ENCODE peak calls at places on chromosomes 2 and 18, in four cellular contexts. W, O, B and L are unnamed samples.

GRCh38 chr2:120064664-120065063 is 51.8 kb downstream of the EPB41L5 start:
- DNase-seq in W (no peak), O (no peak), B (no peak), L (no peak)

GRCh38 chr18:60391571-60392226 is 19.1 kb upstream of the MC4R start:
- DNase-seq in W (no peak), O (no peak), B (no peak), L (no peak)

GRCh38 chr18:61336766-61337165 is 3.5 kb downstream of the CDH20 start:
- DNase-seq in W (no peak), O (no peak), B (no peak), L (no peak)

GRCh38 chr2:69385443-69386151 is 1.4 kb downstream of the GFPT1 start:
- DNase-seq in W (no peak), O (no peak), B (no peak), L (peak; percentile 21)

GRCh38 chr2:158456309-158457066 is at the start of the genes CCDC148 and PKP4:
- DNase-seq in W (peak; percentile 97), O (peak; percentile 90), B (peak; percentile 92), L (peak; percentile 96)

GRCh38 chr2:42794271-42795046 is 2.1 kb upstream of the HAAO start:
- DNase-seq in W (peak; percentile 89), O (no peak), B (no peak), L (no peak)

GRCh38 chr2:210263841-210264240 is 38.6 kb upstream of the ACADL start:
- DNase-seq in W (no peak), O (no peak), B (no peak), L (no peak)

GRCh38 chr2:237065062-237065360 is 20.7 kb upstream of the COPS8 start:
- DNase-seq in W (no peak), O (no peak), B (no peak), L (no peak)

GRCh38 chr2:22124003-22124402 is 1000.2 kb downstream of the TDRD15 start:
- DNase-seq in W (peak; percentile 43), O (no peak), B (no peak), L (no peak)

GRCh38 chr18:41391616-41392610 is 563.1 kb upstream of the PIK3C3 start:
- DNase-seq in W (peak; percentile 89), O (peak; percentile 54), B (peak; percentile 45), L (peak; percentile 4)
- TF ChIP-seq CTCF in W (peak; percentile 90), O (peak; percentile 23), B (peak; percentile 37), L (peak; percentile 86)

DNA sequence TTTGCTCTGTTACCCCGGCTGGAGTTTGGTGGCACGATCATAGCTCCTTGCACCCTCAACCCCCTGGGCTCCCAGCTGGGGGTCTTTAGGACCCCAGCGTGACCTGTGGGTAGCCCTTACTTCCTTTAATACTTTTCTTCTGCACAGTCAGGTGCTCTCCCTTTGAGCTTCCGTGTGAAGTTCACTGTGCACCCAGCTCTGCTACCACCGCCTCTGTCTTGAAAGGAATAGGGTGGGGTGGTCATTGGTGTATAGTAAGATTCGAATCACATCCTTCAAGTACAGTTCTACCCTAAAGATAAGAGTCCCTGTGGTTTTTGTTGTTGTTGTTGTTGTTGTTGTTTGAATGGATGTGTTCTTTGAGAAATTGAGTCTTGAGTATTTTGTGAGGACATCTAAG is 267.4 kb downstream of the NEDD4L start:
- DNase-seq in W (no peak), O (no peak), B (no peak), L (no peak)
- H3K27ac ChIP-seq in W (no peak overlapping the region), O (peak overlapping the region; percentile 78), B (peak overlapping the region; percentile 77), L (peak overlapping the region; percentile 65)

DNA sequence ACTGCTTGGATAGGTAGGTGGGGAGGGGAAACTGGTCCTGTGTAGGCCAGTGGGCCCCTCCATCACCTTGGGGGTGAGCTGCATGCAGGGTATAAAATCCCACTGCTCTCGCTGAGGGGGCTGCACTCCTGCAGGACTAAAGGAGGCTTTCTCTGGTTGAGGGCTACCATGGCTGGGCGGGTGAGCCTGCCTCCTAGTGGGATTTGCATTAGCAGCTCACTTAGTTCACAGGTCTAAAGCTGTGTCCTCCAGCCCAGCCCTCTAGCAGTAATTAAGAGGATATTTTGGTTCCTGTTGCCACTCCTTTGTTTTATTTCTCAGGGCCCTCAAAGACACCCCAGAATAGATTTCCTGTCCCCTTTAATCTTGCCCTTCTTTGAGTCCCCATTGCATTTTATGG is 24.6 kb downstream of the TMEM127 start:
- DNase-seq in W (peak; percentile 79), O (no peak), B (no peak), L (no peak)
- TF ChIP-seq CTCF in W (peak; percentile 67), O (no peak), B (no peak), L (no peak)

GRCh38 chr2:111167238-111168162 is 46.8 kb downstream of the BCL2L11 start:
- DNase-seq in W (peak; percentile 26), O (no peak), B (no peak), L (no peak)
- H3K27ac ChIP-seq in W (no peak overlapping the region), O (no peak overlapping the region), B (no peak overlapping the region), L (peak overlapping the region; percentile 13)

DNA sequence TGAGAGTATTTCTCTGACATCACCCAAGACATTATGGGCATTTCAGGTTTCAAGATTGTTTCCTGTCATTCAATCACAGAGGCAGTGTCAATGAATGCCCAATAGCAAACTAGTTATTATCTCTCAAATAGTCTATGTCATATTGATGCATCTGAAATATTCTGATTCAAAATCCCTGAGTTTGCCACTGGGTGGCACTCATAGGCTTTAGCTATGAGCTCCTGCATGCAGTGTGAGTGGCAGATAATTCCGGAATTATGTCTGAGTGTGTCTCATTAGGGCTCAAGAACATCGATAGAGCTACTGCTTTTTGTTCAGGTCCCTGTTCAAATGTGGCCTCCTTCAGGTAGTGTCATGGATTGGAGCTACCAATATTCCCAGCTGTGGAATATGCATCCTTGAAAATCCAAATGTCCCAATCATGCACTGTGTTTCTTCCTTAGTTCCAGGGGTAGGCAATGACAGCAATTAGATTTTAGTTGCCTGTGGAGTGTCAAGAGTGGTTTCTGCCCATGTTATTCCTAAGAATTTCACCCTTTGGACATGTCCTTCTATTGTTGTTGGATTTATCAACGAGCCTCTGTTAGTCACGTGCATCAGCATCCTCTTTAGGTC is 7.8 kb upstream of the OR6B3 start:
- DNase-seq in W (peak; percentile 74), O (no peak), B (no peak), L (peak; percentile 48)
- TF ChIP-seq CTCF in W (peak; percentile 86), O (peak; percentile 47), B (peak; percentile 59), L (peak; percentile 75)

DNA sequence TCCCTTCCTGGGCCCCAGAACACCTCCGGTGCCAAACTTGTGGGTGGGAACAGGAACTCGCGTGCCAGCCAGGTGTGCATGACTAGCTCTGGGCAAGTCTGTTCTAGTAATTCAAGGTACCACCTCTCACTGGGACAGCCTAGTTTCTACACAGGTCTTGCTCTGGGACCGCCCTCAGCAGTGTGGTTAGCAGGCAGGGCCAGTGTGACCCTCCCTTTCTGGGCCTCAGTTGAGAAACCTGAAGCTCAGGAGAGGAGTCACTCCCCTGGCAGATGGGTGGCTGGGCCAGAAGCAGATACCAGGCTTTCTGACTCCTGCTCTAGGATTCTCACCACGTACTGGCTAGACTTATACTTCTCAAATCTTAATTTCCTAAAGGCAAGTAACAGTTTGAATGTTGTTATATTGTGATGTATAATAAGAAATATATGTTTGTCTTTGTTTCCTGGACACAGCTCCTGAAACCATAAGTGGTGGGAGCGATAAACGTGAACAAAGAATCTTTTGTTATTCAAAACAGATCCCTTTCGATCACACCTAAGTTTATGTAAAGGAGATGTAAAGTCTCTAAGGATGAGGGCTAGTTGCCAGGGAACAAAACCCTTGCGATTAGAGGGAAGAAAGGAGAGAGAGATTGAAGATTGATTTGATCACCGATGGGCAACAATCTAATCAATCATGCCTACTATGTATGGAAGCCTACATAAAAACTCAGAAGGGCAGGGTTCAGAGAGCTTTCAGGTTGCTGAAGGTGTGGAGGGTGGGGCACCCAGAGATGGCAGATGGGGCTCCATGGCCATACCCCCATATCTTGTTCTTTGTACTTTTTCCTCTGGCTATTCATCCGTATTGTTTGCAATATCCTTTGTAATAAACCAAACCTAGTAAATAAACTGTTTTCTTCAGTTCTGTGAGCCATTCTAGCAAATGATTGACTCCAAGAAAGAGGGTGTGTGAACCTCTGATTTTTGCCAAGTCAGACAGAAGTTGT is 952 bp upstream of the UGT1A6 start:
- DNase-seq in W (no peak), O (peak; percentile 75), B (no peak), L (peak; percentile 96)
- H3K27ac ChIP-seq in W (no peak overlapping the region), O (peak overlapping the region; percentile 71), B (no peak overlapping the region), L (peak overlapping the region; percentile 88)

GRCh38 chr2:1855150-1855549 is 110.8 kb upstream of the PXDN start:
- DNase-seq in W (peak; percentile 79), O (no peak), B (no peak), L (no peak)
- TF ChIP-seq CTCF in W (no peak), O (no peak), B (no peak), L (no peak)

GRCh38 chr2:110099471-110100225 is 16.0 kb downstream of the MALL start:
- DNase-seq in W (peak; percentile 28), O (no peak), B (peak; percentile 34), L (no peak)
- H3K27ac ChIP-seq in W (no peak overlapping the region), O (peak overlapping the region; percentile 68), B (peak overlapping the region; percentile 87), L (peak overlapping the region; percentile 100)

DNA sequence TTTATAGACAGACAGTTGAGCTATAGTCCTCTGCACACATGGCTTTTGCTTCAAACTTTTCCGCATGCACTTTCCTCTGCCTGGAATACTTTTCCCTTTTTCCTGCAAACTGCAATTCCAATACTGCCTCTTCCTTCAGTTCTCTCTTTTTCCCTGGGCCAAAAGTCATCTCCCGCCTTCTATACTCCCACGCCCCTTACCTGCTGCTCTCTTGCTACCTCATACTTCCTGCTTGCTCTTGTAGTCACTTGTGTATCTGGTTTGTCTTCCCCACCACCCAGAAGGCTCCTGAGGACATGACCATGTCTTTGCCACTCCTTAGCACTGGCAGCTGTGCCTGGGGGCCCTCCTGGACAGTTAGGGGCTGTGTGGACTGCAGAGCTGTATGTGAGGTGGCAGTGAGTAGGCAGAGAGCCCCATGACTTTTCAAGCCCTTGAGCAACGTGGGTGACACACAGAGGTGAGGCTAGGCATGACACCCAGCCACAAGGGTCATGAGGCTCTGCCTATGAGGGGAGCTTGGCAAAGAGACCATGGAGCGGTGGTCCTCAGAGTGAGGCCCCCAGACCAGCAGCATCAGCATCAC is 23.2 kb downstream of the SPEG start:
- DNase-seq in W (peak; percentile 79), O (no peak), B (no peak), L (no peak)
- TF ChIP-seq CTCF in W (peak; percentile 65), O (no peak), B (peak; percentile 13), L (no peak)

DNA sequence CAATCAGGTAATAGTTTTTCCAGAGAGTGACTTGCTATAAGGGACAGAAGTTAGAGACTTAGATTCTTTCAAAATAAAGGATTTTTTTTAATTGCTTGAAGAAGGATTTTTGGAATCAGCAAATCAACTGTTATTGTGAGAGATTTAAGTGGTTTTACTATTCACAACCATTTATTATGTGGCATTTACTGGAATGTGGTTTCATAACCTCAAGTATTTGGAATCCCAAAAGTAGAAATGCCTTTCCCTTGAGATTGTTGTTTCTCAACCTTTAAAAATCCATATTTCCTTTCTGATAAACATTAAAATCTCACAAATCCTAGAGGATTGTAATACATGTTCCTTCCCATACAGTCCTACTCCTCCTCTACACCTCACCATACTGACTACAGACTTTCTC is 5.0 kb downstream of the TANK start:
- DNase-seq in W (no peak), O (no peak), B (no peak), L (no peak)
- H3K27ac ChIP-seq in W (no peak overlapping the region), O (peak overlapping the region; percentile 2), B (peak overlapping the region; percentile 48), L (no peak overlapping the region)